ENCODE peak calls at places on chromosomes 6 and 20, in five cellular contexts. Z is HCT116, Y is GM23248, U is MM.1S, C is hepatocyte. M is an unnamed sample.

GRCh38 chr6:118223316-118223715 is 316.3 kb downstream of the SLC35F1 start:
- DNase-seq in Z (no peak), U (no peak), Y (no peak), C (no peak), M (no peak)

GRCh38 chr6:38944655-38945279 is 103.8 kb upstream of the GLP1R start:
- DNase-seq in U (no peak), C (no peak), Z (no peak), Y (no peak), M (no peak)

GRCh38 chr6:116524236-116524635 is 12.8 kb downstream of the CALHM5 start:
- DNase-seq in U (no peak), C (no peak), Z (no peak), Y (no peak), M (no peak)

GRCh38 chr20:61899971-61900370 is 165.7 kb downstream of the TAF4 start:
- DNase-seq in Y (no peak), C (no peak), Z (no peak), U (no peak), M (no peak)

GRCh38 chr20:25196701-25197120 is 1.2 kb downstream of the ENTPD6 start:
- DNase-seq in U (peak; percentile 24), Y (peak; percentile 29), C (no peak), Z (no peak), M (peak; percentile 62)

GRCh38 chr20:34713194-34713943 is 9.2 kb downstream of the TP53INP2 start:
- DNase-seq in Y (peak; percentile 96), Z (peak; percentile 67), U (no peak), C (peak; percentile 76), M (no peak)

GRCh38 chr6:55704421-55704820 is 125.4 kb upstream of the HMGCLL1 start:
- DNase-seq in U (no peak), Z (no peak), Y (peak; percentile 79), C (no peak), M (no peak)

GRCh38 chr6:158058156-158058723 is 76.6 kb downstream of the SYNJ2 start:
- DNase-seq in U (no peak), Z (no peak), C (no peak), Y (peak; percentile 58), M (no peak)

GRCh38 chr6:167401525-167402194 is 76.8 kb downstream of the TTLL2 start:
- DNase-seq in C (peak; percentile 64), Y (no peak), U (no peak), Z (no peak), M (no peak)

GRCh38 chr20:4041748-4042411 is 26.5 kb upstream of the RNF24 start:
- DNase-seq in U (no peak), C (peak; percentile 92), Z (peak; percentile 95), Y (peak; percentile 89), M (no peak)

GRCh38 chr6:119627908-119628669 is 278.5 kb upstream of the MAN1A1 start:
- DNase-seq in U (no peak), C (peak; percentile 34), Y (peak; percentile 68), Z (no peak), M (no peak)

GRCh38 chr20:5918856-5919633 is 31.3 kb downstream of the TRMT6 start:
- DNase-seq in U (peak; percentile 70), Z (no peak), C (no peak), Y (peak; percentile 63), M (no peak)

GRCh38 chr6:14863896-14864850 is 381.7 kb upstream of the JARID2 start:
- DNase-seq in C (peak; percentile 30), U (no peak), Y (no peak), Z (no peak), M (peak; percentile 15)

GRCh38 chr20:54134445-54135220 is 39.2 kb downstream of the CYP24A1 start:
- DNase-seq in Y (peak; percentile 70), C (no peak), Z (peak; percentile 76), U (no peak), M (no peak)

GRCh38 chr6:4649728-4650127 is 126.5 kb upstream of the CDYL start:
- DNase-seq in Y (peak; percentile 49), U (no peak), C (no peak), Z (no peak), M (no peak)

GRCh38 chr6:13485923-13486557 is 1.4 kb downstream of the GFOD1 start:
- DNase-seq in U (peak; percentile 51), C (peak; percentile 50), Y (peak; percentile 64), Z (no peak), M (peak; percentile 61)

GRCh38 chr6:46279874-46280273 is 109.1 kb upstream of the ENPP5 start:
- DNase-seq in C (no peak), U (no peak), Y (peak; percentile 76), Z (no peak), M (no peak)

GRCh38 chr6:121520337-121521163 is 85.1 kb downstream of the GJA1 start:
- DNase-seq in C (no peak), Y (peak; percentile 79), Z (no peak), U (no peak), M (no peak)

GRCh38 chr20:13220857-13221297 is at the start of gene ISM1:
- DNase-seq in C (peak; percentile 37), Y (peak; percentile 47), Z (no peak), U (peak; percentile 42), M (peak; percentile 60)

GRCh38 chr6:45803071-45803470 is 212.6 kb downstream of the CLIC5 start:
- DNase-seq in Z (no peak), Y (no peak), U (no peak), C (no peak), M (no peak)

GRCh38 chr6:166626177-166627038 is 643 bp downstream of the RPS6KA2 start:
- DNase-seq in Y (peak; percentile 68), C (peak; percentile 77), Z (no peak), U (peak; percentile 44), M (peak; percentile 50)

GRCh38 chr6:20919677-20920385 is 385.6 kb downstream of the CDKAL1 start:
- DNase-seq in Y (peak; percentile 54), Z (no peak), U (no peak), C (no peak), M (no peak)

GRCh38 chr6:112691289-112691688 is 344.2 kb downstream of the RFPL4B start:
- DNase-seq in C (peak; percentile 16), Y (peak; percentile 95), U (no peak), Z (peak; percentile 10), M (no peak)

GRCh38 chr20:14134004-14134403 is 138.7 kb downstream of the MACROD2 start:
- DNase-seq in Z (no peak), C (no peak), Y (no peak), U (no peak), M (no peak)

GRCh38 chr6:142421285-142422202 is 119.7 kb downstream of the ADGRG6 start:
- DNase-seq in Z (no peak), Y (peak; percentile 56), U (no peak), C (no peak), M (no peak)

GRCh38 chr6:4794140-4794707 is 18.0 kb downstream of the CDYL start:
- DNase-seq in Z (no peak), U (no peak), C (peak; percentile 30), Y (no peak), M (peak; percentile 16)

GRCh38 chr6:140623498-140623897 is 1249.0 kb upstream of the CITED2 start:
- DNase-seq in U (no peak), C (no peak), Z (peak; percentile 56), Y (peak; percentile 70), M (no peak)

GRCh38 chr6:41370488-41371111 is 35.2 kb downstream of the NCR2 start:
- DNase-seq in Y (no peak), U (no peak), Z (no peak), C (no peak), M (peak; percentile 4)

GRCh38 chr6:41371461-41371991 is 36.1 kb downstream of the NCR2 start:
- DNase-seq in Y (peak; percentile 70), Z (no peak), U (no peak), C (peak; percentile 84), M (peak; percentile 86)

GRCh38 chr6:41366150-41366549 is 30.7 kb downstream of the NCR2 start:
- DNase-seq in Y (no peak), U (no peak), Z (no peak), C (no peak), M (no peak)

GRCh38 chr6:41367061-41367460 is 31.7 kb downstream of the NCR2 start:
- DNase-seq in U (no peak), Z (no peak), C (no peak), Y (no peak), M (no peak)

GRCh38 chr6:41367700-41368099 is 32.3 kb downstream of the NCR2 start:
- DNase-seq in Y (peak; percentile 70), C (peak; percentile 87), Z (peak; percentile 60), U (no peak), M (peak; percentile 90)
- TF ChIP-seq EZH2phosphoT487 in Y (no peak), C (no peak), Z (no peak), U (no peak), M (no peak)

GRCh38 chr6:135183532-135184440 is 2.7 kb downstream of the MYB start:
- DNase-seq in U (peak; percentile 88), Y (peak; percentile 28), Z (peak; percentile 83), C (peak; percentile 68), M (peak; percentile 80)
- TF ChIP-seq EZH2 in U (no peak), Y (peak; percentile 59), Z (no peak), C (no peak), M (no peak)

GRCh38 chr20:37911838-37912273 is 8.9 kb downstream of the VSTM2L start:
- DNase-seq in Y (peak; percentile 79), Z (no peak), C (peak; percentile 64), U (no peak), M (peak; percentile 85)
- TF ChIP-seq EZH2phosphoT487 in Y (no peak), Z (no peak), C (no peak), U (no peak), M (no peak)

GRCh38 chr20:22561965-22562581 is 22.3 kb downstream of the FOXA2 start:
- DNase-seq in Y (no peak), U (no peak), Z (no peak), C (no peak), M (peak; percentile 52)

GRCh38 chr20:22562620-22563019 is 21.8 kb downstream of the FOXA2 start:
- DNase-seq in U (no peak), Z (no peak), Y (no peak), C (no peak), M (peak; percentile 81)

GRCh38 chr20:22559711-22560305 is 24.6 kb downstream of the FOXA2 start:
- DNase-seq in U (no peak), C (no peak), Z (no peak), Y (no peak), M (no peak)

GRCh38 chr20:22563062-22563965 is 21.1 kb downstream of the FOXA2 start:
- DNase-seq in Z (no peak), Y (no peak), U (no peak), C (no peak), M (no peak)

GRCh38 chr20:22560817-22561216 is 23.6 kb downstream of the FOXA2 start:
- DNase-seq in C (no peak), U (no peak), Z (no peak), Y (no peak), M (peak; percentile 82)
- TF ChIP-seq EZH2 in C (no peak), U (no peak), Z (no peak), Y (no peak), M (no peak)

DNA sequence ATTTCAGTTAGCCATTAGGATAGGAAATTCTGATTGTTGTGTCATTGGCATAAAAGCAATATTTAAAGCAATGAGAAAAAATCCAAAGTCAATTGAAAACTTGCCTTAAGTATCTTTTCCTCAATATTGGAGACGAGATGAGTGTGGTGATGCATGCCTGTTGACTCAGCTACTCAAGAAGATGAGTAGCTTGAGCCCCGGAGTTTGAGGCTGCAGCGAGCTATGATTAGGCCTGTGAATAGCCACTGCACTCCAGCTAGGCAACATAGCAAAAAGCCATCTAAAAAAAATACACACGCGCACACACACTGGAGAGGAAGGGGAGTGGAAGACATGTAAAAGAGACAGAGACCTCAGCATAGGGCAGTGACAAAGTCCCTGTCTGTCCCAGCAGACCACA is 9.7 kb upstream of the MARCKS start:
- DNase-seq in U (no peak), Y (peak; percentile 85), Z (no peak), C (no peak), M (no peak)
- TF ChIP-seq EZH2phosphoT487 in U (no peak), Y (no peak), Z (no peak), C (no peak), M (no peak)

GRCh38 chr6:10882654-10883053 is 813 bp upstream of the GCM2 start:
- DNase-seq in Y (no peak), C (peak; percentile 5), Z (no peak), U (no peak), M (peak; percentile 54)
- TF ChIP-seq EZH2 in Y (no peak), C (no peak), Z (no peak), U (no peak), M (no peak)

M was measured in neural progenitor cell.